ENCODE peak calls at places on chromosomes 7 and 10, in ten cellular contexts. L, O, I, H, M, J, U, A, V and Y are unnamed samples.

GRCh38 chr10:8721641-8722040 is 667.2 kb downstream of the GATA3 start:
- DNase-seq in L (no peak), O (no peak), I (peak), H (no peak), M (no peak), J (no peak), U (no peak), A (no peak), V (no peak), Y (no peak)

GRCh38 chr10:48449501-48450232 is 143.2 kb downstream of the MAPK8 start:
- DNase-seq in L (no peak), O (no peak), I (no peak), H (no peak), M (no peak), J (no peak), U (no peak), A (no peak), V (no peak), Y (no peak)

GRCh38 chr10:11213156-11213555 is 195.5 kb downstream of the CELF2 start:
- DNase-seq in L (no peak), O (no peak), I (no peak), H (no peak), M (no peak), J (no peak), U (no peak), A (no peak), V (no peak), Y (no peak)

GRCh38 chr7:103307487-103308231 is 10.4 kb downstream of the PMPCB start:
- DNase-seq in L (no peak), O (no peak), I (no peak), H (no peak), M (no peak), J (no peak), U (no peak), A (no peak), V (no peak), Y (no peak)

GRCh38 chr10:104640339-104641149 is 546 bp upstream of the SORCS3 start:
- DNase-seq in L (no peak), O (no peak), I (no peak), H (no peak), M (peak), J (no peak), U (no peak), A (no peak), V (no peak), Y (no peak)

GRCh38 chr10:52453501-52453900 is 139.4 kb downstream of the DKK1 start:
- DNase-seq in L (no peak), O (no peak), I (no peak), H (no peak), M (no peak), J (no peak), U (no peak), A (no peak), V (no peak), Y (no peak)

GRCh38 chr10:71512794-71513379 is 116.2 kb downstream of the CDH23 start:
- DNase-seq in L (no peak), O (peak), I (peak), H (peak), M (no peak), J (no peak), U (peak), A (peak), V (no peak), Y (no peak)

GRCh38 chr10:20726381-20726780 is 170.7 kb downstream of the NEBL start:
- DNase-seq in L (no peak), O (no peak), I (no peak), H (no peak), M (no peak), J (no peak), U (no peak), A (no peak), V (no peak), Y (no peak)

GRCh38 chr7:142797799-142798377 is 27.1 kb downstream of the PRSS2 start:
- DNase-seq in L (peak), O (no peak), I (no peak), H (peak), M (no peak), J (no peak), U (no peak), A (no peak), V (no peak), Y (no peak)

GRCh38 chr7:142795339-142795863 is 24.6 kb downstream of the PRSS2 start:
- DNase-seq in L (no peak), O (no peak), I (no peak), H (peak), M (peak), J (peak), U (peak), A (no peak), V (no peak), Y (no peak)

GRCh38 chr7:142797342-142797798 is 26.6 kb downstream of the PRSS2 start:
- DNase-seq in L (no peak), O (no peak), I (no peak), H (no peak), M (peak), J (no peak), U (peak), A (no peak), V (no peak), Y (no peak)

GRCh38 chr7:142796001-142796500 is 25.3 kb downstream of the PRSS2 start:
- DNase-seq in L (no peak), O (no peak), I (no peak), H (no peak), M (peak), J (no peak), U (no peak), A (no peak), V (no peak), Y (no peak)

DNA sequence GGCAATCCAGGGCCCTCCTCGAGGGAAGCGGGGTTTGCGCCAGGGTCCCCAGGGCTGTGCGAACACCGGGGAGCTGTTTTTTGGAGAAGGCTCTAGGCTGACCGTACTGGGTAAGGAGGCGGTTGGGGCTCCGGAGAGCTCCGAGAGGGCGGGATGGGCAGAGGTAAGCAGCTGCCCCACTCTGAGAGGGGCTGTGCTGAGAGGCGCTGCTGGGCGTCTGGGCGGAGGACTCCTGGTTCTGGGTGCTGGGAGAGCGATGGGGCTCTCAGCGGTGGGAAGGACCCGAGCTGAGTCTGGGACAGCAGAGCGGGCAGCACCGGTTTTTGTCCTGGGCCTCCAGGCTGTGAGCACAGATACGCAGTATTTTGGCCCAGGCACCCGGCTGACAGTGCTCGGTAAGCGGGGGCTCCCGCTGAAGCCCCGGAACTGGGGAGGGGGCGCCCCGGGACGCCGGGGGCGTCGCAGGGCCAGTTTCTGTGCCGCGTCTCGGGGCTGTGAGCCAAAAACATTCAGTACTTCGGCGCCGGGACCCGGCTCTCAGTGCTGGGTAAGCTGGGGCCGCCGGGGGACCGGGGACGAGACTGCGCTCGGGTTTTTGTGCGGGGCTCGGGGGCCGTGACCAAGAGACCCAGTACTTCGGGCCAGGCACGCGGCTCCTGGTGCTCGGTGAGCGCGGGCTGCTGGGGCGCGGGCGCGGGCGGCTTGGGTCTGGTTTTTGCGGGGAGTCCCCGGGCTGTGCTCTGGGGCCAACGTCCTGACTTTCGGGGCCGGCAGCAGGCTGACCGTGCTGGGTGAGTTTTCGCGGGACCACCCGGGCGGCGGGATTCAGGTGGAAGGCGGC is 26.0 kb downstream of the PRSS2 start:
- DNase-seq in L (peak), O (no peak), I (no peak), H (peak), M (peak), J (no peak), U (peak), A (no peak), V (no peak), Y (no peak)
- H3K4me3 ChIP-seq in L (peak), O (peak), I (no peak), H (peak), M (peak), J (peak), U (peak), A (no peak), V (peak), Y (no peak)

DNA sequence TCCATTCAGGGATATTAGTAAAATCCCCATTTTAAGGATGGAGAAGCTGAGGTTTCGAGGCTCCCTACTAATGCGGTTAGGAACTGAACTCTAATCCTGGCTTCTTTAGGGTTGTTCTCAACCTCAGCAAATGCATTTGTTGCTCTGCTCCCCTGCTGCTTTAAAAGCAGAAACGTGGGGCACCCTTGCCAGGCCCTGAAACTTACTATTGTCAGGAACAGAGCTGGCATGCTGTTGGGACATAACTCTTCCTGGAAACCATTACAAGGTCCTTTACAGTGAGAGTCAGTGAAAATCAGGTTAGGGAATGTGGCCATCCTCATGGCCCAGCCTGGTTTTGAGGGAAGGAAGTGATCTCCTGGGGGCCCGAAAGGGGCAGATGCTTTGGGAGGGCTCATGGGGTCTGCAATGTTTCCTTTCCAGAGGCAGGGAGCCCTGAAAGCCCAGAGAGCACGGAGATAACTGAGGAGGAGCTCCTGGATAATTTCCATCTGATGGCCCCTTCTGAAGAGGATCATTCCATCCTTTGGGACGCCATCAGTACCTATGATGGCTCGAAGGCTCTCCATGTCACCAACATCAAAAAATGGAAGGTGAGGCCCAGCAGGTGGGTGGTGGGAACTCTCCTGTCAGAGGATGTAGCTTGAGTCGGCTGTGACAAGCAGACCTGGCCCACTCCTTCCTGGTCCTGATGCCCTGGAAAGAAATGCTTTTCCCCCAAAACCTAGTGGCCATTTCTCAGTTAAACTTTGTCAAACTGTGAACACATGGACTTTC is 2.0 kb downstream of the IGFBP1 start:
- DNase-seq in L (no peak), O (no peak), I (no peak), H (no peak), M (no peak), J (no peak), U (no peak), A (no peak), V (no peak), Y (no peak)
- H2AFZ ChIP-seq in L (no peak), O (no peak), I (no peak), H (no peak), M (no peak), J (no peak), U (no peak), A (peak), V (no peak), Y (no peak)

GRCh38 chr7:140230862-140231778 is 54.3 kb upstream of the KDM7A start:
- DNase-seq in L (peak), O (no peak), I (peak), H (peak), M (peak), J (peak), U (no peak), A (peak), V (no peak), Y (no peak)
- TF ChIP-seq EZH2 in L (no peak), O (peak), I (no peak), H (no peak), M (no peak), J (no peak), U (peak), A (no peak), V (no peak), Y (no peak)

GRCh38 chr10:16117305-16117695 is 257.0 kb upstream of the MINDY3 start:
- DNase-seq in L (no peak), O (no peak), I (no peak), H (no peak), M (no peak), J (no peak), U (no peak), A (no peak), V (no peak), Y (no peak)

GRCh38 chr10:16120563-16120962 is 260.3 kb upstream of the MINDY3 start:
- DNase-seq in L (no peak), O (no peak), I (no peak), H (no peak), M (peak), J (no peak), U (no peak), A (no peak), V (no peak), Y (no peak)

GRCh38 chr10:16119445-16119844 is 259.1 kb upstream of the MINDY3 start:
- DNase-seq in L (no peak), O (no peak), I (no peak), H (no peak), M (no peak), J (no peak), U (no peak), A (no peak), V (no peak), Y (no peak)

GRCh38 chr10:16116404-16117304 is 256.3 kb upstream of the MINDY3 start:
- DNase-seq in L (peak), O (no peak), I (peak), H (no peak), M (peak), J (peak), U (peak), A (peak), V (peak), Y (no peak)
- H3K4me3 ChIP-seq in L (no peak), O (no peak), I (no peak), H (no peak), M (no peak), J (no peak), U (no peak), A (no peak), V (no peak), Y (no peak)

GRCh38 chr7:134593530-134594392 is 44.9 kb downstream of the AKR1B15 start:
- DNase-seq in L (peak), O (peak), I (peak), H (peak), M (no peak), J (no peak), U (peak), A (no peak), V (no peak), Y (no peak)
- H2AFZ ChIP-seq in L (peak), O (peak), I (peak), H (peak), M (no peak), J (no peak), U (peak), A (no peak), V (no peak), Y (peak)

GRCh38 chr10:101778781-101779543 is 3.0 kb upstream of the FGF8 start:
- DNase-seq in L (peak), O (peak), I (no peak), H (peak), M (peak), J (no peak), U (no peak), A (no peak), V (no peak), Y (no peak)
- TF ChIP-seq EZH2 in L (no peak), O (peak), I (no peak), H (no peak), M (no peak), J (no peak), U (no peak), A (no peak), V (no peak), Y (peak)

GRCh38 chr10:79023489-79024162 is 45.1 kb upstream of the ZMIZ1 start:
- DNase-seq in L (no peak), O (no peak), I (no peak), H (no peak), M (no peak), J (no peak), U (no peak), A (no peak), V (no peak), Y (no peak)

GRCh38 chr10:79024296-79024695 is 44.5 kb upstream of the ZMIZ1 start:
- DNase-seq in L (no peak), O (no peak), I (no peak), H (no peak), M (no peak), J (no peak), U (no peak), A (no peak), V (no peak), Y (no peak)

GRCh38 chr10:79021331-79021907 is 47.3 kb upstream of the ZMIZ1 start:
- DNase-seq in L (no peak), O (no peak), I (no peak), H (no peak), M (no peak), J (no peak), U (no peak), A (no peak), V (no peak), Y (no peak)

GRCh38 chr10:79021948-79022499 is 46.7 kb upstream of the ZMIZ1 start:
- DNase-seq in L (no peak), O (no peak), I (no peak), H (no peak), M (no peak), J (no peak), U (no peak), A (no peak), V (no peak), Y (no peak)

DNA sequence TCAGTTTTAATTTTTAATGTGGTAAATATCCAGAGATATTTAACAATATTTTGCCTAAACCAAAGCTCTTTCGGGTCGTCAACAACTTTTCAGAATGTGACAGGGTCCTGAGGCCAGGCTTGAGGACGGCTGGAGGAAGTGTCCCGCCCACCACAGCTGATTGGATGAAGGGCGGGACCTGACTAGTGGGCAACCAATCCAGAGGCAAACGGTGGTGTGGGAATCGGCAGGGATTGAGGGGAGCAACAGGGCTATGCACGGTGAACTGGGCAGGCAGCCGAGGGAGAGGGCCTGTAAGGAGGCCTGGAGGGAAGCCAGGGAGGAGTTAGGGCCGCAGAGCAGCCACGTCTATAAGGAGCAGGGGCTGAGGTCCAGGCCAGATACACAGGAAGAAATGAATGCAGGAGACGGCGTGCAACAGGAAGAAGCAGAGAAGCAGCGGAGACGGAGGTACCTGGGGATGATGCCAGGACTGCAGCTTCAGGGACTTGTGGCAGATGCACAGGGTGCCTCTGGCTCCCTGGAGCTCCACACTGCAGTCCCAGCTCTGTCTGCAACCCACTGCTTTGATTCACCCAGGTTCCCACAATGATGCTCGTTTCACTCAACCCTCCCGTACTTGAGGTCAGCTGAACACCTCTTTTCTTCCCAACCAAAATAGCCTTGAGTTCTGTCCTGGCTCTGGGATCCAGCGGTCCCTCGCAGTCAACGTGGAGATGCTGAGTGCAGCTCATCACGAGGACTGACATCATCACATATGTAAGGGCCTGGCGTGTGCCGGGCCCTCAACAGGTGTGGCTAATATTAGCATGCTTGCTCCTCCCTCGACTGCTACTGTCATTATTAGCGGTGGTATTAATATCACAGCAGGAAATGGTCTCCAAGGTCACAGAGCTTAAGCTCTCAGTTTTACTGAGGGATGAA is 45.9 kb upstream of the ZMIZ1 start:
- DNase-seq in L (no peak), O (peak), I (no peak), H (peak), M (peak), J (no peak), U (no peak), A (peak), V (peak), Y (no peak)
- H3K4me3 ChIP-seq in L (no peak), O (no peak), I (no peak), H (no peak), M (no peak), J (no peak), U (no peak), A (peak), V (no peak), Y (no peak)

GRCh38 chr7:116561697-116562483 is 37.1 kb downstream of the CAV1 start:
- DNase-seq in L (peak), O (peak), I (peak), H (peak), M (no peak), J (no peak), U (no peak), A (no peak), V (no peak), Y (no peak)

GRCh38 chr7:116560021-116560970 is 35.5 kb downstream of the CAV1 start:
- DNase-seq in L (no peak), O (no peak), I (no peak), H (peak), M (no peak), J (no peak), U (no peak), A (no peak), V (no peak), Y (no peak)

GRCh38 chr7:116565981-116566380 is 41.1 kb downstream of the CAV1 start:
- DNase-seq in L (no peak), O (no peak), I (no peak), H (no peak), M (no peak), J (no peak), U (no peak), A (no peak), V (no peak), Y (no peak)

GRCh38 chr7:116566666-116567065 is 41.8 kb downstream of the CAV1 start:
- DNase-seq in L (no peak), O (no peak), I (no peak), H (no peak), M (no peak), J (no peak), U (no peak), A (no peak), V (no peak), Y (no peak)

DNA sequence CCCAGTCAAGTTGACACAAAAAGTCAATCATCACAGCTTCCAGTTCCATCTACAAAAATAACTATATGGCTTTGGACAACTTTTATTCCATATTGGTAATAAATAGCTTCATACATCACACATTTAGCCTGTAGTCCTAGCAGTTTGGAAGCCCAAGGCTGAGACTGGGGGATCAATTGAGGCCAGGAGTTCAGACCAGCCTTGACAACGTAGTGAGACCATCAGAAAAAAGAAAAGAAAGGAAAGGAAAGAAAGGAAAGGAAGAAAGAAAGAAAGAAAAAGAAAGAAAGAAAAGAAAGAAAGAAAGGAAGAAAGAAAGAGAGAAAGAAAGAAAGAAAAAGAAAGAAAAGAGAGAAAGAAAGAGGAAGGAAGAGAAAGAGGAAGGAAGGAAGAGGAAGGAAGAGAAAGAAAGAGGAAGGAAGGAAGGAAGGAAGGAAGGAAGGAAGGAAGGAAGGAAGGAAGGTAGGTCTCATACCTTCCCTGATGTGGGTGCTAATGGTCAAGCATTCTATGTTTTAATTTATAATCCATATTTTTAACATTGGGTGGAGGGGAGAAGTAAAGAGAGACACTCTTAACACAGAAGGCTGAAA is 37.8 kb downstream of the CAV1 start:
- DNase-seq in L (no peak), O (no peak), I (no peak), H (no peak), M (no peak), J (no peak), U (no peak), A (no peak), V (no peak), Y (no peak)
- H2AFZ ChIP-seq in L (no peak), O (no peak), I (no peak), H (no peak), M (no peak), J (no peak), U (no peak), A (no peak), V (no peak), Y (no peak)